ENCODE peak calls at places on chromosomes 16 and 17, in eight cellular contexts. N is lower lobe of right lung, Z is AG10803, K is mucosa of descending colon, G is neural progenitor cell, M is tibial artery, P is cardiac fibroblast, S is fibroblast of lung. W is an unnamed sample.

GRCh38 chr16:12186774-12187335 is 210.3 kb downstream of the SNX29 start:
- DNase-seq in N (no peak), Z (no peak), K (no peak), G (no peak), M (no peak), P (no peak), S (no peak), W (peak; percentile 36)

GRCh38 chr16:10509534-10510025 is 70.8 kb downstream of the EMP2 start:
- DNase-seq in N (no peak), Z (peak; percentile 83), K (peak; percentile 54), G (peak; percentile 89), M (peak; percentile 47), P (peak; percentile 90), S (peak; percentile 70), W (peak; percentile 82)

GRCh38 chr17:78839762-78840529 is 668 bp downstream of the USP36 start:
- DNase-seq in N (peak; percentile 68), Z (peak; percentile 66), K (peak; percentile 59), G (peak; percentile 52), M (peak; percentile 34), P (peak; percentile 70), S (peak; percentile 53), W (peak; percentile 48)

GRCh38 chr17:61205931-61206330 is 193.7 kb upstream of the TBX2 start:
- DNase-seq in N (no peak), Z (no peak), K (no peak), G (no peak), M (no peak), P (no peak), S (peak; percentile 70), W (peak; percentile 22)

GRCh38 chr17:67078292-67078691 is 33.9 kb downstream of the CACNG1 start:
- DNase-seq in N (no peak), Z (no peak), K (no peak), G (no peak), M (no peak), P (no peak), S (no peak), W (no peak)

GRCh38 chr17:70084476-70084875 is 9.5 kb downstream of the KCNJ16 start:
- DNase-seq in N (no peak), Z (no peak), K (no peak), G (peak; percentile 13), M (no peak), P (no peak), S (peak; percentile 24), W (peak; percentile 16)

GRCh38 chr17:81665205-81666091 is 957 bp downstream of the OXLD1 start:
- DNase-seq in N (peak; percentile 62), Z (peak; percentile 21), K (peak; percentile 41), G (peak; percentile 23), M (no peak), P (peak; percentile 42), S (peak; percentile 21), W (peak; percentile 38)

GRCh38 chr17:49249890-49250522 is 19.4 kb upstream of the PHOSPHO1 start:
- DNase-seq in N (no peak), Z (no peak), K (no peak), G (no peak), M (no peak), P (no peak), S (no peak), W (no peak)

GRCh38 chr16:25110392-25110947 is 1.1 kb upstream of the LCMT1 start:
- DNase-seq in N (no peak), Z (no peak), K (no peak), G (no peak), M (no peak), P (no peak), S (no peak), W (no peak)

GRCh38 chr16:87608400-87608985 is 6.2 kb downstream of the JPH3 start:
- DNase-seq in N (no peak), Z (peak; percentile 45), K (peak; percentile 82), G (peak; percentile 87), M (peak; percentile 43), P (peak; percentile 64), S (peak; percentile 40), W (peak; percentile 65)

GRCh38 chr16:81480856-81481821 is 36.5 kb downstream of the CMIP start:
- DNase-seq in N (peak; percentile 85), Z (peak; percentile 50), K (peak; percentile 57), G (no peak), M (peak; percentile 63), P (peak; percentile 48), S (peak; percentile 45), W (no peak)

GRCh38 chr16:1407749-1408148 is 6.8 kb downstream of the UNKL start:
- DNase-seq in N (no peak), Z (peak; percentile 80), K (no peak), G (no peak), M (no peak), P (peak; percentile 23), S (peak; percentile 44), W (no peak)

GRCh38 chr16:24525970-24526559 is 13.3 kb upstream of the RBBP6 start:
- DNase-seq in N (no peak), Z (peak; percentile 81), K (no peak), G (no peak), M (no peak), P (peak; percentile 83), S (peak; percentile 56), W (peak; percentile 88)

GRCh38 chr16:4689091-4689671 is 4.2 kb upstream of the NUDT16L1 start:
- DNase-seq in N (no peak), Z (no peak), K (no peak), G (no peak), M (no peak), P (no peak), S (no peak), W (no peak)

GRCh38 chr17:28938552-28938951 is 12.8 kb downstream of the PHF12 start:
- DNase-seq in N (no peak), Z (peak; percentile 17), K (no peak), G (no peak), M (no peak), P (no peak), S (no peak), W (no peak)

GRCh38 chr16:49567940-49568339 is 194.3 kb downstream of the C16orf78 start:
- DNase-seq in N (no peak), Z (no peak), K (no peak), G (no peak), M (no peak), P (no peak), S (no peak), W (no peak)

GRCh38 chr17:55005520-55005919 is 37.0 kb downstream of the STXBP4 start:
- DNase-seq in N (no peak), Z (peak; percentile 8), K (peak; percentile 18), G (peak; percentile 30), M (no peak), P (peak; percentile 17), S (peak; percentile 19), W (peak; percentile 43)

DNA sequence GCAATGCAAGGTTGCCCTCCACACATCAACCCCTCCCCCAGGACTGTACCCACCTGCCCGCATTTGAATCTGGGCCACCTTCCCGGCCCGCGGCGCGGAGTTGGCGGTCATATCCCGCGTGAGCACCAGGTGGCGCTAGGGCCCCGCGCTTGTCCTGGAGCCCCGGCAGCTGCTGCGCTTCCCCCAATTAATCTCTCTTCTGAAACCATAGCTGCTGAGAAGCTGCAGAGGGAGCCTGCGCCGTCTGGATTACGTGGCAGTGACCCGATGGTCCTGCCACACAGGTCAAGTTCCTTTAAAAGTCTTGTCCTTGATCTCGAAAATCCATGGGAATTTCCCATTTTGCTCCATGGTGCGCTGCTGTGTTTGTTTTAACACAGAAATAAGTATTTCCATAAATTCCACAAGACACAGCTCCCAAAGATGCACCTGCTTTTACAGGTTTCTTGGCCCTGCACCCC is 22.0 kb downstream of the COX4I1 start:
- DNase-seq in N (peak; percentile 88), Z (peak; percentile 72), K (peak; percentile 84), G (peak; percentile 87), M (peak; percentile 68), P (peak; percentile 81), S (peak; percentile 63), W (peak; percentile 56)
- H3K4me3 ChIP-seq in N (no peak overlapping the region), Z (no peak overlapping the region), K (no peak overlapping the region), G (no peak overlapping the region), M (no peak overlapping the region), P (no peak overlapping the region), S (no peak overlapping the region), W (no peak overlapping the region)

GRCh38 chr16:74123826-74124225 is 172.8 kb upstream of the PSMD7 start:
- DNase-seq in N (no peak), Z (no peak), K (no peak), G (no peak), M (no peak), P (no peak), S (no peak), W (peak; percentile 51)
- TF ChIP-seq CTCF in N (no peak), Z (no peak), K (no peak), G (no peak), M (no peak), P (no peak), S (no peak), W (no peak)

DNA sequence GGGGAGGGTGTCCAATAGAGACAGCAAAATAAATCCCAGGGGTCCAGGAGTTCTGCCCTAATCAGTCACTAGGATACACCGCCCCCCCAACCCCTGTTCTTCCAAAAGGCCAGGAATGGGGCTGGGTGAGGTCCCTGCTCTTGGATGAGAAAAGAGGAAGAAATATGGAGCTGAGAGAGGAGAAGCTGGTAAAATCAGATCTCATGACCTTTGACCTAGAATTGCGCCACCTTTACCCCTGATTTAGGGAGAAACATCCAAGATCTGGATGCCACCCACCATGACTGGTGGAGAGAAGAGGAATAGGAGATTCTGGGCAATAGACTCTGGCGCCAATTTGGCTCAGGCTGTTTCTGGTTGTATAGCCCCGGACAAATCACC is 707 bp upstream of the CACNB1 start:
- DNase-seq in N (no peak), Z (no peak), K (peak; percentile 30), G (peak; percentile 47), M (no peak), P (no peak), S (no peak), W (no peak)
- H3K4me3 ChIP-seq in N (peak overlapping the region; percentile 91), Z (peak overlapping the region; percentile 81), K (no peak overlapping the region), G (peak overlapping the region; percentile 63), M (peak overlapping the region; percentile 80), P (no peak overlapping the region), S (no peak overlapping the region), W (no peak overlapping the region)

GRCh38 chr17:77608431-77608830 is 350.1 kb upstream of the TNRC6C start:
- DNase-seq in N (no peak), Z (no peak), K (no peak), G (no peak), M (no peak), P (no peak), S (no peak), W (no peak)

GRCh38 chr17:77606146-77606864 is 352.2 kb upstream of the TNRC6C start:
- DNase-seq in N (no peak), Z (no peak), K (no peak), G (no peak), M (no peak), P (no peak), S (no peak), W (no peak)

GRCh38 chr17:77604301-77605031 is 354.0 kb upstream of the TNRC6C start:
- DNase-seq in N (no peak), Z (no peak), K (no peak), G (no peak), M (peak; percentile 17), P (no peak), S (no peak), W (no peak)

GRCh38 chr17:77607606-77608005 is 350.9 kb upstream of the TNRC6C start:
- DNase-seq in N (no peak), Z (no peak), K (no peak), G (no peak), M (no peak), P (no peak), S (no peak), W (no peak)

DNA sequence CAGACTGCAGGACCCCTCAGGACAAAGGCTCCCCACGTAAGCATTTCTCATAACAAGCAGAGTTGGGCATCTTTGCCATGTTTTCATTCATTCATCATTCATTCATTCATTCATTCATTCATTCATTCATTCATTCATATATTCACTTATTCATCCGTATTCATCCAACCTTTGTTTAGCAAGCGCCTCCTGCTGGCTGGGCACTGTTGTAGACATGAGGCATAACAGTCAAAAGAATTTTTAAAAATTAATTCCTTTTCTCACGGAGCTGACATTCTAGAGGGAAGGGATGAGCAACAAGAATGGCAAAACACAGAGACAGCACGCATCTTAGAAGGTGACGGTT is 351.7 kb upstream of the TNRC6C start:
- DNase-seq in N (no peak), Z (no peak), K (peak; percentile 39), G (no peak), M (no peak), P (no peak), S (no peak), W (no peak)
- TF ChIP-seq CTCF in N (no peak), Z (peak; percentile 17), K (no peak), G (no peak), M (no peak), P (no peak), S (no peak), W (peak; percentile 18)

W was measured in epithelial cell of esophagus.